ENCODE peak calls at places on chromosome 22, in four cellular contexts. N, L, M and G are unnamed samples.

GRCh38 chr22:30079952-30080533 is at the start of gene HORMAD2:
- DNase-seq in N (no peak), M (no peak), L (no peak), G (no peak)

GRCh38 chr22:19727310-19728150 is 4.2 kb downstream of the GP1BB start:
- DNase-seq in L (no peak), M (no peak), N (no peak), G (no peak)

GRCh38 chr22:42805998-42806481 is 51.0 kb downstream of the ARFGAP3 start:
- DNase-seq in M (no peak), L (no peak), N (no peak), G (no peak)

GRCh38 chr22:19942886-19943664 is 1.5 kb upstream of the TXNRD2 start:
- DNase-seq in M (no peak), L (no peak), N (peak; percentile 51), G (peak; percentile 64)

GRCh38 chr22:20782601-20783299 is 8.8 kb downstream of the SERPIND1 start:
- DNase-seq in N (no peak), M (no peak), L (no peak), G (no peak)

GRCh38 chr22:42844756-42845155 is 12.3 kb downstream of the ARFGAP3 start:
- DNase-seq in M (no peak), L (no peak), N (peak; percentile 53), G (no peak)

GRCh38 chr22:40509401-40510134 is 127.0 kb downstream of the MRTFA start:
- DNase-seq in M (no peak), N (peak; percentile 94), L (no peak), G (no peak)

GRCh38 chr22:27380826-27381225 is 420.7 kb downstream of the MN1 start:
- DNase-seq in M (no peak), L (no peak), N (no peak), G (no peak)

GRCh38 chr22:42831712-42832111 is 25.4 kb downstream of the ARFGAP3 start:
- DNase-seq in M (no peak), N (no peak), L (no peak), G (no peak)

DNA sequence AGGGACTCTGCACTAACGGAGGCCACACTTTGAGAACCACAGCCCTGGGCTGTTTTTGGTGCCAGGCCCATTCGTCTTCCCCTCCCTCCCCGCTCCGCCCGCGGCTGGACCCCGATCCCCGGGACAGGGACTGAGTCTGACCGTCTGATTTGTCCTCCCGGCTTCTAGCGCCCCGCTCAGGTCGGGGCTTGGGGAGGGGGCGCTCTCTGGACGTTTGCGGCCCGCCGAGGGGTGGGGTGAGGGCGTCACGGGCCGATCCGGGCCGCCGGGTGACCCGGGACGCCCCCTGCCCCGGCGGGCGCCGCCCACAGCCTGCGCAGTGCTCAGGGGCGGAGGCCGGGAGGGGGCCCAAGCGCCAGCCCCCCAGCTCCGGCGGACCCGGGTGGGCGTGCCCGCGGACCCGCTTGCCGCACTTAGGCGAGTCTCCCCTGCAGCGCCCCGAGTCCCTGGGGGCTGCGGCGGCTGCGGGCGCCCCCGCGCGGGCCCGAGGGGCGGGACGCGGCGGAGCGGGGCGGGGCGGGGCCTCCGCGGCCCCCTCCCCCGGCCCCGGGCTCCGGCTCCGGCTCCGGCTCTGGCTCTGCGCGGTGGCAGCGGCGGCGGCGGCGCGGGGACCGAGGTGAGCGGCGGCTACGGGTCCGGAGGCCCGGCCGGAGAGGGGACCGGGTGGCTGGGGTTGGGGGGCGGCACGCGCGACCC is 33.7 kb upstream of the PRR5 start:
- DNase-seq in L (peak; percentile 79), N (no peak), M (no peak), G (no peak)
- TF ChIP-seq JUNB in L (no peak), N (no peak), M (no peak), G (no peak)

DNA sequence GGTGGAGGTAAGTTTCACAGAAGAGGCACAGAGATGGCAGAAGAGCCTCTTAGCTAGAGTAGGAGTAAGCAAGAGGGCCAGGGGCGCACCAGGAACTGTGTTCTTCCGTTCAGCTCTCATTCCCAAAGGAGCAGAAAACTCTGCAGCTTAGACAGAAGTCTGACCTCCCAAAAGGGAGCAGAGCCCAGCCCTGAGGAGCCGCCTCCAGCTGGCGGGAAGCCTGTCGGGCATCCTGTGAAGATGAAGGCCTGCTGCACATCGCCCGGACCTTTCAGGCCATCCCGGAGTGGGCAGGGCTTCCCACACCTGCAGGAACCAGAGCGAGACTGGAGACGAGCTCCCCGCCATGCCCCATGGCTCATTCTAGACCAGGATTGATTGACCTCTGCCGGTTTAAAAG is 1102.8 kb downstream of the BRD1 start:
- DNase-seq in N (no peak), M (no peak), L (no peak), G (no peak)
- H3K9me3 ChIP-seq in N (no peaks in the 10 kb centered on the region), M (no peaks in the 10 kb centered on the region), L (no peaks in the 10 kb centered on the region), G (peaks cover 18% of the 10 kb centered on the region)

GRCh38 chr22:33891455-33891854 is 28.8 kb downstream of the LARGE1 start:
- DNase-seq in N (no peak), M (no peak), L (no peak), G (no peak)
- TF ChIP-seq JUNB in N (no peak), M (no peak), L (no peak), G (no peak)

GRCh38 chr22:49392247-49392646 is 435.4 kb downstream of the BRD1 start:
- DNase-seq in L (no peak), N (no peak), M (no peak), G (no peak)
- H3K9me3 ChIP-seq in L (no peaks in the 10 kb centered on the region), N (no peaks in the 10 kb centered on the region), M (no peaks in the 10 kb centered on the region), G (no peaks in the 10 kb centered on the region)

GRCh38 chr22:36466258-36466657 is 15.2 kb downstream of the TXN2 start:
- DNase-seq in L (no peak), M (no peak), N (no peak), G (no peak)

GRCh38 chr22:36465232-36466021 is 16.0 kb downstream of the TXN2 start:
- DNase-seq in L (no peak), N (peak; percentile 87), M (no peak), G (peak; percentile 31)

GRCh38 chr22:36467946-36468345 is 13.5 kb downstream of the TXN2 start:
- DNase-seq in M (no peak), L (peak; percentile 21), N (peak; percentile 48), G (no peak)

GRCh38 chr22:36469094-36469710 is 12.2 kb downstream of the TXN2 start:
- DNase-seq in M (no peak), N (no peak), L (no peak), G (no peak)

DNA sequence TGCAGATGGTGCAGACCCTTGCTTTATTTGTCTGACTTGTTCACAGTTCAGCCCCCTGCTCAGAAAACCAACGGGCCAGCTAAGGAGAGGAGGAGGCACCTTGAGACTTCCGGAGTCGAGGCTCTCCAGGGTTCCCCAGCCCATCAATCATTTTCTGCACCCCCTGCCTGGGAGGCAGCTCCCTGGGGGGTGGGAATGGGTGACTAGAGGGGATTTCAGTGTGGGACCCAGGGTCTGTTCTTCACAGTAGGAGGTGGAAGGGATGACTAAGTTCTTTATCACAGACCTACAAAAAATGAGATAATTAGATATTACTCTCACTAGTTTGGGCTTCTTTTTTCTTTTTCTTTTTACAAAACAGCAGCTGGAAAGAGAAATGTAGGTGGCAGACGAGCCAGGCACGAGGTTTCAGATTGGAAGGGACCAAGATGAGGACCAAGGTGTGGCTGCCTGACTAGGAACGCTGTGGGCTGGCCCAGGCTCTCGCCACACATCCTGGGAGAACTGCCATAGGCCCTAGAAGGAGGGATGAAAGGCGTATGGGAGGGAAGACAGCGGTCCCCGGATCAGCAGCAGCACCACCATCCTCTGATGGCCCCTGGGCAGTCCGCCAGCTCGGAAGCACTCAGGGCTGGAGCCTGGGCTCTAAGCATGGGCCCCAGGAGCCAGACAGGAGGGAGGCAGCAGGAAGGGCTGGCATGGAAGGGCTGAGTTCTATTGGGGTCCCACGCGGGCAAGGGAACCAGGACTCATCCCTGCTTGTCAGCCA is 14.2 kb downstream of the TXN2 start:
- DNase-seq in M (no peak), N (no peak), L (no peak), G (no peak)
- TF ChIP-seq JUNB in M (no peak), N (no peak), L (no peak), G (no peak)